ENCODE peak calls at places on chromosomes 1 and 21, in five cellular contexts. V is uterus, L is tibial artery, A is Calu3, R is Peyer's patch. C is an unnamed sample.

GRCh38 chr1:53328490-53329182 is 766 bp upstream of the LRP8 start:
- DNase-seq in V (no peak), L (peak; percentile 64), R (peak; percentile 58), A (no peak), C (peak; percentile 33)

GRCh38 chr1:30818568-30819243 is 61.1 kb upstream of the LAPTM5 start:
- DNase-seq in V (no peak), L (no peak), R (no peak), A (no peak), C (no peak)

GRCh38 chr1:56403321-56403720 is 176.0 kb downstream of the PLPP3 start:
- DNase-seq in R (no peak), A (no peak), L (no peak), V (no peak), C (no peak)

GRCh38 chr1:247746391-247746935 is 1.5 kb downstream of the OR14A2 start:
- DNase-seq in R (no peak), A (no peak), L (no peak), V (no peak), C (no peak)

GRCh38 chr1:174626031-174627020 is 178.6 kb downstream of the GPR52 start:
- DNase-seq in V (no peak), L (no peak), R (no peak), A (no peak), C (no peak)

GRCh38 chr1:206967096-206967851 is 3.0 kb downstream of the FCAMR start:
- DNase-seq in V (no peak), A (no peak), R (no peak), L (no peak), C (no peak)

GRCh38 chr1:205445653-205445955 is 10.2 kb downstream of the BLACAT1 start:
- DNase-seq in A (no peak), V (no peak), L (no peak), R (no peak), C (no peak)

GRCh38 chr1:226548281-226549093 is at the start of gene STUM:
- DNase-seq in R (peak; percentile 55), V (no peak), A (peak; percentile 46), L (peak; percentile 64), C (peak; percentile 8)

GRCh38 chr1:155003766-155004351 is 1.3 kb downstream of the ZBTB7B start:
- DNase-seq in L (peak; percentile 88), V (peak; percentile 77), R (peak; percentile 86), A (peak; percentile 78), C (peak; percentile 38)

GRCh38 chr1:3000671-3001470 is 20.4 kb upstream of the ACTRT2 start:
- DNase-seq in R (peak; percentile 41), V (no peak), L (peak; percentile 54), A (no peak), C (no peak)

GRCh38 chr1:63984257-63984626 is 210.4 kb downstream of the ROR1 start:
- DNase-seq in R (no peak), V (no peak), A (no peak), L (no peak), C (no peak)

GRCh38 chr1:160092366-160093068 is 5.9 kb downstream of the IGSF8 start:
- DNase-seq in R (no peak), L (no peak), V (no peak), A (no peak), C (no peak)

GRCh38 chr1:1305300-1306069 is 2.2 kb downstream of the ACAP3 start:
- DNase-seq in V (peak; percentile 85), A (peak; percentile 66), R (peak; percentile 90), L (peak; percentile 82), C (peak; percentile 90)

GRCh38 chr1:205656236-205656635 is 24.1 kb downstream of the SLC45A3 start:
- DNase-seq in V (no peak), R (no peak), A (no peak), L (no peak), C (no peak)

GRCh38 chr1:89842547-89843278 is 21.9 kb downstream of the LRRC8D start:
- DNase-seq in V (no peak), A (no peak), L (no peak), R (no peak), C (no peak)

GRCh38 chr1:11838349-11839272 is 9.0 kb downstream of the NPPA start:
- DNase-seq in L (peak; percentile 78), V (peak; percentile 64), A (peak; percentile 71), R (peak; percentile 82), C (peak; percentile 73)

GRCh38 chr1:24526940-24527542 is 24.4 kb downstream of the RCAN3 start:
- DNase-seq in R (peak; percentile 71), V (no peak), L (no peak), A (no peak), C (peak; percentile 70)

GRCh38 chr1:205273551-205273982 is 45.8 kb downstream of the TMCC2 start:
- DNase-seq in V (peak; percentile 84), R (peak; percentile 96), A (peak; percentile 91), L (peak; percentile 87), C (peak; percentile 92)

GRCh38 chr21:32611471-32611997 is 643 bp downstream of the CFAP298 start:
- DNase-seq in A (peak; percentile 11), L (no peak), V (no peak), R (peak; percentile 49), C (peak; percentile 61)

GRCh38 chr1:104592926-104593325 is 843.2 kb downstream of the AMY1C start:
- DNase-seq in L (no peak), A (no peak), V (no peak), R (peak; percentile 69), C (no peak)

GRCh38 chr1:180239145-180240096 is 9.4 kb downstream of the LHX4 start:
- DNase-seq in V (no peak), L (peak; percentile 52), A (no peak), R (no peak), C (no peak)

GRCh38 chr21:15809818-15810217 is 80.0 kb downstream of the USP25 start:
- DNase-seq in L (no peak), R (no peak), V (no peak), A (no peak), C (peak; percentile 27)

GRCh38 chr1:68916227-68916853 is 419.5 kb upstream of the DEPDC1 start:
- DNase-seq in A (no peak), L (no peak), R (no peak), V (peak; percentile 19), C (no peak)

GRCh38 chr1:223180803-223181321 is 37.8 kb upstream of the TLR5 start:
- DNase-seq in V (no peak), A (peak; percentile 57), R (peak; percentile 37), L (no peak), C (no peak)

GRCh38 chr1:29579821-29580425 is 343.6 kb downstream of the PTPRU start:
- DNase-seq in V (no peak), A (no peak), L (no peak), R (no peak), C (no peak)

GRCh38 chr1:41536296-41536695 is 51.8 kb upstream of the EDN2 start:
- DNase-seq in V (peak; percentile 11), L (peak; percentile 71), R (peak; percentile 27), A (no peak), C (no peak)

GRCh38 chr1:217096200-217096599 is 373.0 kb upstream of the ESRRG start:
- DNase-seq in L (no peak), A (no peak), R (no peak), V (no peak), C (no peak)

DNA sequence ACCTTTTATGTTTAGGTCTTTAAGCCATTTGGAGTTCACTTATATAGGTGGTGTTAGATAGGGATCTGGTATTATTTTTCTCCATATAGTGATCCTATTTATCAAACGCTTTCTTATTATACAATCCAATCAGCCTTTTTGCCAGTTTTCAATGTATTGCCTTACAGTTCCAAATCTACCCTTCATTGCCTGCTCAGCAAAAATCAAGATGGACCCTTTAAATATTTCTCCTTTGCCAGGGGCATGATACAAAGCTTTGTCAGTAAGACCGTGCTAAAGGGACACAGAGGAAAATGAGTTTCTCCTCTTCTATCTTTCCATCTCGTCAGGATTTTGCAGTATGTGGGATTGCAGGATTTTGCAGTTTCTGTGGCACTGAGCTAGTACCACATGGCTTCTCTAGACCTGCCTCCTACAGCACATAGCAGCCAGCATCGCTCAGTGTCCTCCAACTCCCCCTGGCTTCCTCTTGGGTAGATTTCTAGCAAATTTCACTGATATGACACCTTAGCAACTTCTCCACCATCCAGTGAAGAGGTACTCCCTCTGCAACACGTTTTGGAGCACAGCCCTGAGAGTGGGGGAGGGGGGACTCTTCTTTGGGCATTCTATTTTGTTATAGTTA is 22.5 kb upstream of the CAP1 start:
- DNase-seq in A (no peak), L (no peak), V (no peak), R (no peak), C (no peak)
- TF ChIP-seq CTCF in A (no peak), L (no peak), V (no peak), R (no peak), C (no peak)

GRCh38 chr1:181503130-181503810 is 20.0 kb downstream of the CACNA1E start:
- DNase-seq in R (no peak), L (no peak), A (no peak), V (peak; percentile 70), C (no peak)

GRCh38 chr1:181501612-181502011 is 18.3 kb downstream of the CACNA1E start:
- DNase-seq in V (no peak), L (no peak), R (no peak), A (no peak), C (no peak)

GRCh38 chr1:181508486-181509165 is 25.3 kb downstream of the CACNA1E start:
- DNase-seq in R (no peak), A (no peak), V (no peak), L (no peak), C (no peak)

GRCh38 chr1:181506563-181507353 is 23.4 kb downstream of the CACNA1E start:
- DNase-seq in A (no peak), L (no peak), R (no peak), V (no peak), C (no peak)

GRCh38 chr1:181504294-181505115 is 21.2 kb downstream of the CACNA1E start:
- DNase-seq in R (no peak), V (no peak), L (no peak), A (peak; percentile 24), C (peak; percentile 27)
- TF ChIP-seq CTCF in R (no peak), V (no peak), L (no peak), A (peak; percentile 39), C (peak; percentile 39)

GRCh38 chr1:109716121-109716520 is 4.1 kb downstream of the GSTM5 start:
- DNase-seq in R (no peak), V (no peak), L (no peak), A (no peak), C (no peak)

GRCh38 chr1:109716570-109717090 is 4.6 kb downstream of the GSTM5 start:
- DNase-seq in R (no peak), L (no peak), A (no peak), V (no peak), C (no peak)

GRCh38 chr1:109719337-109719837 is 7.3 kb downstream of the GSTM5 start:
- DNase-seq in R (no peak), L (no peak), A (no peak), V (no peak), C (no peak)

GRCh38 chr1:109717729-109718128 is 5.7 kb downstream of the GSTM5 start:
- DNase-seq in A (no peak), R (no peak), L (no peak), V (no peak), C (no peak)

DNA sequence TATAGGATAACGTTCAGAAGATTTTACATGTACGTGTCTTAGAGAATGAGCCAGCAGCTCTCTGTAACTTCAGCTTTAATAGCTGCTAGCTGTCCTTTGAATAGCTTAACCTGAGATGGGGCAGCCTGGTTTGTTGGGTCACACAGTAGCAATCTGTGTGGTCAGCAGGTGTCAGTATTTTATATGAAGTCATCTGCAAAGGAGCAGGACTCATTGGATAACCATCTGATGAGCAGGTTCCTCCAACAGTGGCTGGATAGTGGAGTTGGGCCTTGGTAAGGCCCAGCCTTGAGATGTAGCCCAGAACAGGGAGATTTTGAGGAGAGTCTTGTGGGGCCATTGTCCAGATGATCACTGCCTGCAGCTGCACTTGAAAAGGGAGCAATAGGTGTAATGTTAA is 6.4 kb downstream of the GSTM5 start:
- DNase-seq in R (no peak), A (peak; percentile 17), L (no peak), V (no peak), C (no peak)
- TF ChIP-seq CTCF in R (no peak), A (no peak), L (no peak), V (no peak), C (no peak)

GRCh38 chr1:66403031-66403731 is 130.8 kb upstream of the SGIP1 start:
- DNase-seq in A (no peak), L (no peak), R (no peak), V (no peak), C (no peak)
- TF ChIP-seq CTCF in A (no peak), L (no peak), R (no peak), V (no peak), C (no peak)

C was measured in activated CD8-positive, alpha-beta T cell treated with anti-CD3 and anti-CD28 coated beads for 36 hours.